ENCODE peak calls at places on chromosomes 5 and 9, in seven cellular contexts. F, S, N, I, U, O and Z are unnamed samples.
A peak's percentile ranks its signal among the peaks of the same experiment; 100 is the strongest.

GRCh38 chr5:93378073-93378472 is 202.9 kb downstream of the NR2F1-AS1 start:
- DNase-seq in F (no peak), S (no peak), N (no peak), I (peak; percentile 20), U (peak; percentile 91), O (peak; percentile 67), Z (no peak)

GRCh38 chr5:149018909-149019443 is 43.9 kb downstream of the SH3TC2 start:
- DNase-seq in F (no peak), S (no peak), N (no peak), I (no peak), U (peak; percentile 43), O (no peak), Z (peak; percentile 39)

GRCh38 chr9:134922932-134923240 is 5.2 kb upstream of the FCN1 start:
- DNase-seq in F (no peak), S (no peak), N (no peak), I (no peak), U (no peak), O (no peak), Z (no peak)

GRCh38 chr5:106399381-106399780 is 1271.4 kb downstream of the EFNA5 start:
- DNase-seq in F (no peak), S (no peak), N (no peak), I (peak; percentile 12), U (peak; percentile 54), O (peak; percentile 70), Z (no peak)

GRCh38 chr5:107224272-107224671 is 446.5 kb downstream of the EFNA5 start:
- DNase-seq in F (no peak), S (no peak), N (no peak), I (no peak), U (no peak), O (no peak), Z (no peak)

GRCh38 chr9:127899200-127899943 is at the start of gene ST6GALNAC6:
- DNase-seq in F (peak; percentile 76), S (no peak), N (no peak), I (peak; percentile 78), U (peak; percentile 72), O (no peak), Z (no peak)

GRCh38 chr9:97660345-97660744 is 26.7 kb downstream of the NCBP1 start:
- DNase-seq in F (no peak), S (no peak), N (no peak), I (no peak), U (no peak), O (no peak), Z (no peak)

GRCh38 chr5:135053278-135053677 is 19.2 kb upstream of the PITX1 start:
- DNase-seq in F (no peak), S (no peak), N (no peak), I (no peak), U (no peak), O (no peak), Z (no peak)

GRCh38 chr9:128115187-128116103 is 12.1 kb downstream of the PTGES2 start:
- DNase-seq in F (no peak), S (peak; percentile 93), N (no peak), I (no peak), U (no peak), O (no peak), Z (no peak)

GRCh38 chr9:137015976-137016375 is 12.1 kb downstream of the ABCA2 start:
- DNase-seq in F (no peak), S (no peak), N (no peak), I (no peak), U (no peak), O (no peak), Z (no peak)

GRCh38 chr5:11596185-11596584 is 308.1 kb downstream of the CTNND2 start:
- DNase-seq in F (no peak), S (no peak), N (no peak), I (no peak), U (no peak), O (peak; percentile 15), Z (no peak)

GRCh38 chr5:32503261-32503660 is 58.7 kb upstream of the ZFR start:
- DNase-seq in F (no peak), S (no peak), N (no peak), I (no peak), U (peak; percentile 10), O (no peak), Z (no peak)

GRCh38 chr5:119117237-119117636 is 46.4 kb downstream of the DMXL1 start:
- DNase-seq in F (no peak), S (no peak), N (no peak), I (no peak), U (no peak), O (no peak), Z (no peak)

GRCh38 chr9:128262687-128263086 is 13.1 kb downstream of the GOLGA2 start:
- DNase-seq in F (no peak), S (no peak), N (no peak), I (no peak), U (no peak), O (no peak), Z (no peak)

GRCh38 chr9:20437466-20437865 is 184.8 kb downstream of the MLLT3 start:
- DNase-seq in F (no peak), S (no peak), N (no peak), I (peak; percentile 15), U (no peak), O (no peak), Z (no peak)

GRCh38 chr5:129405222-129405621 is 54.9 kb upstream of the ADAMTS19 start:
- DNase-seq in F (no peak), S (no peak), N (no peak), I (no peak), U (no peak), O (no peak), Z (no peak)

GRCh38 chr5:68265347-68265746 is 49.8 kb downstream of the PIK3R1 start:
- DNase-seq in F (no peak), S (no peak), N (no peak), I (no peak), U (no peak), O (no peak), Z (no peak)

GRCh38 chr5:1195439-1195838 is 6.0 kb upstream of the SLC6A19 start:
- DNase-seq in F (no peak), S (no peak), N (no peak), I (no peak), U (no peak), O (no peak), Z (no peak)

GRCh38 chr9:116095403-116095802 is 58.2 kb upstream of the PAPPA start:
- DNase-seq in F (no peak), S (no peak), N (no peak), I (no peak), U (no peak), O (no peak), Z (no peak)

GRCh38 chr9:71121275-71122168 is at the start of gene TRPM3:
- DNase-seq in F (no peak), S (no peak), N (no peak), I (no peak), U (no peak), O (no peak), Z (no peak)

GRCh38 chr9:129576546-129577543 is 44.1 kb downstream of the C9orf50 start:
- DNase-seq in F (no peak), S (no peak), N (no peak), I (peak; percentile 94), U (no peak), O (peak; percentile 56), Z (no peak)

GRCh38 chr5:173623296-173623771 is 6.9 kb upstream of the BOD1 start:
- DNase-seq in F (no peak), S (no peak), N (no peak), I (no peak), U (no peak), O (no peak), Z (no peak)

GRCh38 chr5:34854459-34855174 is 15.7 kb downstream of the TTC23L start:
- DNase-seq in F (no peak), S (no peak), N (no peak), I (no peak), U (no peak), O (no peak), Z (no peak)

GRCh38 chr5:179986328-179986727 is 78.6 kb upstream of the TBC1D9B start:
- DNase-seq in F (no peak), S (no peak), N (no peak), I (peak; percentile 47), U (peak; percentile 25), O (no peak), Z (no peak)

GRCh38 chr9:88533951-88534455 is 975 bp upstream of the NXNL2 start:
- DNase-seq in F (no peak), S (peak; percentile 13), N (no peak), I (peak; percentile 11), U (peak; percentile 58), O (peak; percentile 66), Z (no peak)

GRCh38 chr5:139157556-139157955 is 40.6 kb downstream of the SIL1 start:
- DNase-seq in F (no peak), S (no peak), N (no peak), I (no peak), U (no peak), O (no peak), Z (no peak)

GRCh38 chr5:123156577-123157296 is 67.7 kb downstream of the PRDM6 start:
- DNase-seq in F (no peak), S (no peak), N (no peak), I (no peak), U (peak; percentile 61), O (peak; percentile 76), Z (no peak)

GRCh38 chr5:73893813-73894212 is 267.8 kb downstream of the ARHGEF28 start:
- DNase-seq in F (no peak), S (no peak), N (no peak), I (no peak), U (no peak), O (no peak), Z (no peak)

GRCh38 chr9:135884328-135885035 is 22.9 kb downstream of the CAMSAP1 start:
- DNase-seq in F (no peak), S (no peak), N (no peak), I (peak; percentile 42), U (peak; percentile 47), O (peak; percentile 8), Z (no peak)

GRCh38 chr5:32278403-32278802 is 34.3 kb downstream of the MTMR12 start:
- DNase-seq in F (no peak), S (no peak), N (no peak), I (peak; percentile 51), U (peak; percentile 83), O (peak; percentile 64), Z (no peak)

GRCh38 chr9:133950206-133950915 is 41.8 kb downstream of the VAV2 start:
- DNase-seq in F (no peak), S (no peak), N (no peak), I (no peak), U (no peak), O (no peak), Z (no peak)

GRCh38 chr9:113345165-113345564 is 4.2 kb upstream of the BSPRY start:
- DNase-seq in F (no peak), S (no peak), N (no peak), I (no peak), U (no peak), O (peak; percentile 17), Z (no peak)

GRCh38 chr5:102670224-102670836 is 84.8 kb upstream of the PAM start:
- DNase-seq in F (peak; percentile 1), S (no peak), N (peak; percentile 20), I (peak; percentile 24), U (peak; percentile 43), O (peak; percentile 33), Z (no peak)

GRCh38 chr9:137461316-137461662 is 2.2 kb upstream of the NSMF start:
- DNase-seq in F (no peak), S (no peak), N (no peak), I (no peak), U (no peak), O (no peak), Z (no peak)

GRCh38 chr5:139658501-139658927 is 10.4 kb downstream of the CXXC5 start:
- DNase-seq in F (no peak), S (no peak), N (no peak), I (peak; percentile 65), U (peak; percentile 82), O (peak; percentile 70), Z (no peak)

GRCh38 chr5:1856596-1857255 is 26.0 kb downstream of the IRX4 start:
- DNase-seq in F (no peak), S (no peak), N (no peak), I (no peak), U (no peak), O (no peak), Z (no peak)

GRCh38 chr5:150278916-150279315 is 10.7 kb downstream of the CAMK2A start:
- DNase-seq in F (no peak), S (no peak), N (no peak), I (peak; percentile 29), U (peak; percentile 63), O (peak; percentile 85), Z (no peak)

GRCh38 chr9:72149231-72149975 is at the start of gene GDA:
- DNase-seq in F (no peak), S (peak; percentile 44), N (peak; percentile 95), I (no peak), U (no peak), O (no peak), Z (no peak)